ENCODE peak calls at places on chromosomes 16 and 17, in five cellular contexts. M is dorsolateral prefrontal cortex, V is GM13976, K is heart left ventricle, Y is cardiac muscle cell. Z is an unnamed sample.

GRCh38 chr16:53515259-53515658 is 12.2 kb upstream of the AKTIP start:
- DNase-seq in Y (peak), V (no peak), K (no peak), M (no peak), Z (no peak)

GRCh38 chr17:47996201-47996600 is 25.3 kb downstream of the CDK5RAP3 start:
- DNase-seq in Y (no peak), K (no peak), V (no peak), M (no peak), Z (no peak)

GRCh38 chr16:1707193-1707790 is 1.3 kb downstream of the MAPK8IP3 start:
- DNase-seq in K (no peak), V (peak), M (no peak), Y (peak), Z (no peak)

GRCh38 chr17:79022507-79022991 is 1.4 kb upstream of the C1QTNF1 start:
- DNase-seq in V (no peak), Y (peak), M (no peak), K (peak), Z (no peak)

GRCh38 chr17:75757086-75757681 is 7.8 kb downstream of the GALK1 start:
- DNase-seq in V (no peak), Y (no peak), M (no peak), K (no peak), Z (no peak)

GRCh38 chr16:14634389-14634725 is 1.6 kb downstream of the BFAR start:
- DNase-seq in M (no peak), K (no peak), Y (no peak), V (no peak), Z (no peak)

GRCh38 chr17:39702901-39703893 is 3.3 kb downstream of the ERBB2 start:
- DNase-seq in K (no peak), M (no peak), Y (no peak), V (peak), Z (peak)

GRCh38 chr17:1067282-1067956 is 70.5 kb downstream of the TIMM22 start:
- DNase-seq in M (no peak), K (peak), V (no peak), Y (peak), Z (no peak)

GRCh38 chr17:74350486-74350885 is 11.2 kb downstream of the BTBD17 start:
- DNase-seq in V (no peak), M (no peak), K (no peak), Y (no peak), Z (no peak)

GRCh38 chr17:74353446-74354060 is 8.1 kb downstream of the BTBD17 start:
- DNase-seq in M (no peak), K (no peak), V (no peak), Y (no peak), Z (no peak)

GRCh38 chr17:74354123-74354522 is 7.5 kb downstream of the BTBD17 start:
- DNase-seq in V (peak), Y (no peak), K (peak), M (no peak), Z (peak)

GRCh38 chr17:74349120-74349519 is 12.5 kb downstream of the BTBD17 start:
- DNase-seq in K (no peak), Y (no peak), M (no peak), V (no peak), Z (no peak)

DNA sequence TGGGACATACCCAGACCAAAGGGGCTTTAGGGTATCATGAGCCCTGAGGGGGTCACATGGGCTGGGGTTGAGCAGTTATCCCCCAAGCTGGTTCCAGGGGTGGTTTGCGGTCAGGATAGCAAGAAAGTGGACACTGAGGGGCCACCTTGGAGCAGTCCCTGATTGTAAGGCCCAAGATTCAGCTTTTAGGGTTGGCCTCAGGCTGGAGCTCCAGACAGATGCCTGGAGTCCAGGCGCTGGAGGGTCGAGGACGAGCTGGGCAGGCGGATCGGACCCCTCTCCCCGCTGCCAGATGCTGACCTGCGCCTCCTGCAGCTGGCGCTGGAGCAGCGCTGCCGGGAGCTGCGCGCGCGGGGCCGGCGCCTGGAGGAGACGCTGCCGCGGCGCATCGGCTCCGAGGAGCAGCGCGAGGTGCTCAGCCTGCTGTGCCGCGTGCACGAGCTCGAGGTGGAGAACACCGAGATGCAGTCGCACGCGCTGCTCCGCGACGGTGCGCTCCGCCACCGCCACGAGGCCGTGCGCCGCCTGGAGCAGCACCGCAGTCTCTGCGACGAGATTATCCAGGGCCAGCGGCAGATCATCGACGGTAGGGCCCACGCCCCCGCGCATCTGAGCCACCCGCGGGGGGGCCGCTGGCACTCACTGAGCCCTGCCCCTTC is 10.0 kb downstream of the BTBD17 start:
- DNase-seq in K (no peak), Y (no peak), V (no peak), M (no peak), Z (no peak)
- TF ChIP-seq CTCF in K (no peak), Y (no peak), V (no peak), M (no peak), Z (no peak)

GRCh38 chr17:4988168-4988567 is 693 bp upstream of the CAMTA2 start:
- DNase-seq in V (no peak), M (no peak), K (peak), Y (peak), Z (no peak)

GRCh38 chr17:4986403-4986802 is 1.1 kb downstream of the CAMTA2 start:
- DNase-seq in M (no peak), K (peak), Y (peak), V (no peak), Z (no peak)

GRCh38 chr17:4987767-4988083 is 250 bp upstream of the CAMTA2 start:
- DNase-seq in V (no peak), Y (no peak), K (no peak), M (no peak), Z (no peak)

DNA sequence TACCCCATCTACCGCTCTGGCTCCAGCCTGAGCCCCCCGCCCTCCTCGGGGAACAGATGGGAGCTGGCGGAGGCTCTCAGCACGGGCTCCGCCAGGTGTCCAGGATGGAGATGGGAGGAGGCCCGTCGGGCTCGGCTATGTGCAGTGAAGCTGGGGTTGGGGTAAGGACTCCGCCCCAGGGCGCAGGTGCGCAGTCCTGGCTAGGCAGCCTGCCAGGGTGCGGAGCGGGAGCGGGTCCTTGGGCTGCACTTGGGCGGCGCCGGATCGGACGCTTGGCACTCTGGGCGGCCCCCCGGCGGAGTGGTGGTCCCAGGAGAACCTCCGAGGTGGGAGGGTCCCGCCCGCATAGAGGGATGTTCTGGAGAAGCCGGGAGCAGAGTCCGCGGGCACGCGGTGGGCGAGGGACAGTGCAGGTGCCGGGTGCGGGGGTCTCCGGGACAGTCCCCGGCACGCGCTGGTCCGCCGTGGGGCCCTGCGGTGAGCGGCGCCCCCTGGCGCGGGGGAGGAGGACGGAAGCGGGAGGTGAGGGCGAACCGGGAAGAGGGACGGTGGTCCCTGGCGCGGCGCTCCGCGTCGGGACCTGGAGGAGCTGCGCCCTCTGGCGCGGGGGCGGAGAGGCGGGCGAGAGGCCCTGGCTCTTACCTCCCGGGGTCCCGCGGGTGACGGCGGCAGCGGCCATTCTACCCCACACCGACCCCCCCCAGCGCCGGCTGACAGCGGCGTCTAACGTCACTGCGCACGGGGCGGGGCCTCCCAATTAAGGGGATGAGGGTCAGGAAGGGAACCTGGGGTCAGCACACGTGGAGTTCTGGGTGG is at the start of gene CAMTA2:
- DNase-seq in Y (peak), V (peak), M (peak), K (peak), Z (peak)
- TF ChIP-seq CTCF in Y (peak), V (peak), M (peak), K (peak), Z (peak)

GRCh38 chr16:85751665-85752501 is 987 bp upstream of the C16orf74 start:
- DNase-seq in Y (no peak), K (no peak), V (peak), M (no peak), Z (no peak)

GRCh38 chr16:85754403-85754802 is 3.5 kb upstream of the C16orf74 start:
- DNase-seq in K (no peak), M (no peak), Y (no peak), V (no peak), Z (no peak)

GRCh38 chr16:85753559-85753958 is 2.7 kb upstream of the C16orf74 start:
- DNase-seq in Y (no peak), K (no peak), V (no peak), M (no peak), Z (no peak)

GRCh38 chr16:85753976-85754375 is 3.1 kb upstream of the C16orf74 start:
- DNase-seq in K (no peak), V (no peak), M (no peak), Y (no peak), Z (no peak)

DNA sequence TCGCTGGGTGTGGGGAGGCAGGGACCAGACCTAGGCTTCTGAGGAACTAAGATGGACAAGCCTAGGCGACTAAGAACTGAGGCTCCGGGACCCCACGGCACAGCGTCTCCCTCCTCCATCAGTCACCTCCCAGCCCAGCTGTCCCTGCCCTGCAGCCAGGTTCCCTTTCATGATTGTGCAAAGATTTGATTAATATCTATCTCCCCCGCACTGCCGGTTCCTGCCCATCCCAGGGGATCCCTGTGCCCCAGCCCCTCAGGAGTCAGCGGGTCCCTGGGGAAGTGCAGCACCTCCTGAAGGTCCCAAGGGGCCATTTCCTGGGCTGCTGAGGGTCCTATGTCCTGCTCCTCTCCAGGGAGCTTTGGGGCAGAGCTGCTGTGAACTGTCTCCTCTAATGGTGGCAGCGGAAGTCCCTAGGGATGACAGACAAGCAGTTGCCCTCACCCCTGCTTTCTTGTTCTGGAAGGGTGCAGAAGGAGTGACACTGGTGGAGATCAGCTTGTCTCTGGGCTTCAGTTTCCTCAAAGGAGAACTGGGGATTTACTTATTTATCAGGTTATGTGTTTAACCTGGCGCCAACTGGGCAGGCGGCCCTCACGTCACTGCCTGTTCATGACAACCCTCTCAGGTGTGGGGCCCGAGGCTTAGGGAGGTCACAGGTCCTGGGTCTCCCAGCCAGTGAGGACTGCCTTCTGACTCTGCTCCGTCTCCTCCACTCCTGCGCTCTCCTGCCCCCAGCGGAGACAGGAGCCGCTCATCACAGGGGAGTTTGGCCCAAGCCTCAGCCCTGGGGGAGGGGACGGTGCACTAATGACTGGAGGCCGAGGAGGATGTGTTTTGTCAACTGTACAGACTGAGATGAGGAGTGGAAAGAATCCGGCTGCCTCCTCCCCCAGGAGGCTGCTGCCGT is 1.9 kb upstream of the C16orf74 start:
- DNase-seq in Y (peak), V (no peak), K (no peak), M (no peak), Z (no peak)
- TF ChIP-seq CTCF in Y (peak), V (no peak), K (no peak), M (no peak), Z (no peak)

DNA sequence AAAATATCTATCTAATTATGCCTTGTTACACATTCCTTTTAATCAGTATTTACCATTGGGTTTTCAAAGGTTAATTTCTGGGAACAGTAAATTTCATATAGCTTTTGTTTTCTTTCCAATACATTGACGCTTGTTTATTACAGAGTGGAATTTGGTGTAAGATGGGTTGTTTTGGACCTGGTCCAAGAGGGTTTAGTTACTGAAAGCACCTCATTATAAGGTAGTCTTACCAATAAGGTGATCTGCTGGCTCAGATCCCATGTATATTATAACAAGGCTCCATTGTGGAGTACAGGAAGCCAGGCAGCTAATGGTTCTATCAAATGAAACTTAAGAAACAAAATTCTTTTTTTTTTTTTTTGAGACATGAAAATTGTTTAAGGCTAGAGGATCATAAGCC is 87.3 kb upstream of the NACA2 start:
- DNase-seq in Y (no peak), V (no peak), M (no peak), K (no peak), Z (no peak)
- TF ChIP-seq CTCF in Y (no peak), V (no peak), M (no peak), K (no peak), Z (no peak)

GRCh38 chr17:11986939-11987329 is 10.3 kb downstream of the ZNF18 start:
- DNase-seq in Y (peak), V (no peak), K (no peak), M (no peak), Z (no peak)
- TF ChIP-seq CTCF in Y (peak), V (no peak), K (peak), M (peak), Z (peak)

GRCh38 chr17:18990331-18990730 is 14.2 kb downstream of the FAM83G start:
- DNase-seq in Y (no peak), V (no peak), M (no peak), K (no peak), Z (no peak)

GRCh38 chr17:18986541-18987229 is 17.9 kb downstream of the FAM83G start:
- DNase-seq in V (no peak), M (no peak), Y (no peak), K (no peak), Z (no peak)

GRCh38 chr17:18987230-18987610 is 17.3 kb downstream of the FAM83G start:
- DNase-seq in M (no peak), V (no peak), K (no peak), Y (no peak), Z (no peak)

GRCh38 chr17:18987862-18988545 is 16.6 kb downstream of the FAM83G start:
- DNase-seq in M (no peak), V (no peak), Y (no peak), K (no peak), Z (no peak)

DNA sequence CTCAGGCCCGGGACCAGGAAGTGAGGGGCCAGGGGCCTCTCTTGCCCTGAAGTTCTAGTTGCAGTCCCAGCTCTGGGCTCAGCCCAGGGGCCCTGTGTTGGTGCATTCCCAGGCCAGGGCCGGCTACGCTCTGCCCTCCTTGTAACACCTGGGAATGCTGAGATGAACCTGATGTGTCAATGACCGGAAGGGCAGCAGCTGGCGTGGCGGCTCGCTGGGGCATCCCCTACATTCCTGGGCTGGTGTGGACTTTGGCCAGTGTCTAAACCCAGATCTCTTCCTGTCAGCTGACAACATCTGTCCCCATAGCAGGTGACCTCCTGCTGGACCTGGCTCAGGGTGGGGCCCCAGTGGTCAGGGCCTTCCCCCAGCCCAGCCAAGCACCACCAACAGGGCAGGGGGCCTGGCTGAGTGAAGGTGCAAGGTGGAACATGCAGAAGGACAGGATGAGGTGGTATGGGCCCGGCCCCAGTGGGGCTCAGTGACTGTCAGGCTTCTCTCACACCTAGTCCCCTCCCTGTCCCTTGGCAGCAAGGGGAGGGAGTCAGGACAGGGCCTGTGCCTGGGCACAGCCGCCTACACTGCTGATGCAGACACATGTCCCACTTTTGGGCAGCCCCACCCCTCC is 15.9 kb downstream of the FAM83G start:
- DNase-seq in Y (no peak), V (no peak), K (no peak), M (no peak), Z (no peak)
- TF ChIP-seq CTCF in Y (no peak), V (no peak), K (no peak), M (no peak), Z (no peak)

DNA sequence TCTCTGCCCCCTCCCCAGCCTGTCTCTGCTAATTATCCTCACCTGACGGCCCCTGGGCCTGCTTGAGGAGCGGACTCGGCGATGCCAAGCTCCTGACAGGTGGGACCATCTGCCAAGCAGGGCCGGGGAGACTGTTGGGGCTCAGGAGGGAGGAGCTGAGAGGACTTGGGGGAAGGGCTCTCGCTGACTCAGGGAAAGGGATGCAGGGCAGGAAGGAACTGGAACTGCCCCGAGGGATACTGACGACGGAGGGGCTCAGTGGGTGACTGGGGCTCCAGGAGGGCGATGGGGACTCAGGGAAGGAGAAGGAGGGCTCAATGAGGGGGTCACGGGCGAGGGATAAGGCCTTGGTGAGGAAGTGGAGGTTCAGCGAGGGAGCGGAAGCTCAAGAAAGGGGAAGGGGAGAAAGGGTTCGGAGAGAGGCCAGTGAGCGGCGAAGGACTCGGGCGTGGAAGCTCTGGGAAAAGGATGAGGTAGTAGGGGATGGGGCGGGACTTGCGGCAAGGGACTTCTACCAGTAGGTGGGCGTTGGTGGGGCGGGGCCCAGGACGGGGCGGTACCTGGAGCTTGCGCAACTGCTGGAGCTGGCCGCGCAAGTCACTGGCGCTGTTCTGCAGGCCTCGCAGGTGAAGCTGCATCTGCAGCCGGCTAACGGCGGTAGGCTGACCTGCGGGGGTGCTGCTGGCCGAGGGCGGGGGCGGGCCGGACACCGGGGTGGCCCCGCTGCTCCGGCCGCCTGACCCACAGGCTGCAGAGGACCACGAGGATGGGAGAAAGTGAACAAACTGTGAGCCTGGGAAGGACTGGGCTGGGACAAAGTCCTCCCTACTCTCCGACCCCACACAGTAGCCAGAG is 46.5 kb downstream of the SRCIN1 start:
- DNase-seq in M (peak), Y (peak), V (peak), K (peak), Z (peak)
- TF ChIP-seq CTCF in M (no peak), Y (no peak), V (peak), K (no peak), Z (peak)

DNA sequence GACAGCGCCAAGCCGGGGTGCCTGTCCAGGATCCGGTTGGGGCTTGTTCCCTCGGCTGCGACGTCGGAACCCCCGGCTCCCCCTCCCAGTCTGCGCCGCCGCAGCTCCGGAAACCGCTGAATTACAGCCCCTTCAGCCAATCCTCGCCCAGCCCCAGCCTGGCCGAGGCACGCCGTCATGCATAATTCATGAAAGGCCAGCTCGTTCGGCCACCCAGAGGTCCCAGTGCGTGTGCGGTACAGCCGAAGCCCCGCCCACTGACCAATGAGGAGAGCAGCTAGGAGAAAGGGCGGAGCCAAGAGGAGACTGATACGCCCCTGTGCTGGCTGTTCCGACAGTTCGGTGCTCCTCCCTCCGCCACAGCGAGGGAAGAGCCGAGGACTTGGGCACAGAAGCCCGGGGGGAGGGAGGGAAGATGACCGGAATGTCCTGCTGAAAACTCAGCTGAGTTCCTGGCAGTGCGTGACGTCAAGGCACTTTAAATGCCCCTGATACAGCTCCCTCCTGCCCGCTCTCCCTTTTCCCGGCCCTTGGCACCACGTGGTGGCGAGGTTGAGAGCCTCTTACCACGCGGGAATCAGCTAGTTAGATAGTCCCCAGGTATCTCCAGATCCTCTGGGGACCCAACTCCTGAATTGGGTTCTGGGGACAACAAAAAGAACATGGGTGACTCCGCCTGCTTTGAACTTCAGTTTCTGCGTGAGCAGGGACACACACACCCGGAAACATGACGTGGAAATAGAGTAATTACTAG is at the start of gene STAT3:
- DNase-seq in K (peak), M (peak), V (peak), Y (peak), Z (peak)
- TF ChIP-seq CTCF in K (no peak), M (no peak), V (no peak), Y (no peak), Z (no peak)